ENCODE peak calls at places on chromosomes 3 and 15, in seven cellular contexts. Q is SJCRH30, P is H1, Z is astrocyte, F is GM12878, Y is tibial artery, V is pancreas. C is an unnamed sample. For H3K4me1, the result is how much of the 10 kb centered on the place peaks cover.

GRCh38 chr3:185935465-185936263 is 2.1 kb downstream of the TRA2B start:
- DNase-seq in P (no peak), F (no peak), V (no peak), Q (no peak), Z (peak), Y (no peak), C (no peak)

GRCh38 chr15:71784719-71785118 is 25.6 kb upstream of the NR2E3 start:
- DNase-seq in F (no peak), Z (no peak), V (no peak), Y (peak), P (no peak), Q (no peak), C (no peak)

GRCh38 chr3:172365028-172365567 is 83.2 kb downstream of the GHSR start:
- DNase-seq in P (no peak), V (no peak), Y (no peak), F (no peak), Z (no peak), Q (no peak), C (no peak)

GRCh38 chr15:33311312-33311971 is 675 bp downstream of the RYR3 start:
- DNase-seq in F (no peak), Y (no peak), Z (no peak), P (no peak), Q (peak), V (peak), C (no peak)

GRCh38 chr15:29924750-29925149 is 102.5 kb upstream of the TJP1 start:
- DNase-seq in Z (peak), V (no peak), F (no peak), Y (peak), P (peak), Q (peak), C (no peak)

GRCh38 chr3:106336619-106337018 is 467.8 kb upstream of the CBLB start:
- DNase-seq in F (no peak), Z (no peak), P (no peak), V (no peak), Q (no peak), Y (no peak), C (no peak)

GRCh38 chr3:32733631-32734229 is 48.7 kb downstream of the CNOT10 start:
- DNase-seq in V (no peak), F (peak), Z (peak), Q (no peak), Y (no peak), P (no peak), C (no peak)

GRCh38 chr3:141128126-141128777 is 77.1 kb downstream of the SPSB4 start:
- DNase-seq in Z (no peak), Q (peak), Y (peak), V (no peak), F (no peak), P (no peak), C (no peak)

GRCh38 chr15:49530106-49530505 is 90.5 kb downstream of the FAM227B start:
- DNase-seq in Y (no peak), Z (no peak), Q (no peak), F (no peak), V (no peak), P (no peak), C (no peak)

GRCh38 chr3:123027292-123028232 is at the start of gene SEMA5B:
- DNase-seq in F (no peak), Z (no peak), V (peak), Q (no peak), P (no peak), Y (peak), C (peak)

GRCh38 chr3:143653493-143653892 is 194.8 kb downstream of the SLC9A9 start:
- DNase-seq in Q (no peak), V (no peak), F (no peak), Z (no peak), P (no peak), Y (no peak), C (no peak)

GRCh38 chr15:28923726-28924280 is 38.0 kb downstream of the APBA2 start:
- DNase-seq in Z (no peak), Y (peak), P (no peak), Q (no peak), V (no peak), F (no peak), C (no peak)

GRCh38 chr3:1294566-1294965 is 201.7 kb downstream of the CNTN6 start:
- DNase-seq in V (no peak), Z (peak), Q (no peak), Y (no peak), F (no peak), P (no peak), C (no peak)

GRCh38 chr15:80536231-80536630 is 132.0 kb downstream of the ARNT2 start:
- DNase-seq in Y (no peak), Q (no peak), P (no peak), V (no peak), Z (no peak), F (no peak), C (no peak)

GRCh38 chr3:131033480-131034080 is 6.9 kb downstream of the NEK11 start:
- DNase-seq in P (no peak), F (no peak), V (no peak), Q (peak), Z (no peak), Y (no peak), C (no peak)

GRCh38 chr3:119356646-119357045 is 62.5 kb downstream of the ARHGAP31 start:
- DNase-seq in Y (no peak), F (no peak), P (no peak), Q (no peak), Z (peak), V (no peak), C (no peak)

GRCh38 chr3:15438988-15439387 is 11.6 kb downstream of the EAF1 start:
- DNase-seq in Z (no peak), V (no peak), F (no peak), P (no peak), Q (no peak), Y (no peak), C (no peak)

GRCh38 chr3:142723665-142723967 is 218 bp upstream of the TRPC1 start:
- DNase-seq in Q (no peak), P (no peak), V (no peak), Y (no peak), F (peak), Z (no peak), C (no peak)

GRCh38 chr15:34810455-34811146 is 15.3 kb upstream of the ACTC1 start:
- DNase-seq in Q (no peak), P (no peak), Z (peak), F (no peak), V (no peak), Y (peak), C (no peak)
- H3K27ac ChIP-seq in Q (peak), P (no peak), Z (peak), F (no peak), V (no peak), Y (peak), C (no peak)

DNA sequence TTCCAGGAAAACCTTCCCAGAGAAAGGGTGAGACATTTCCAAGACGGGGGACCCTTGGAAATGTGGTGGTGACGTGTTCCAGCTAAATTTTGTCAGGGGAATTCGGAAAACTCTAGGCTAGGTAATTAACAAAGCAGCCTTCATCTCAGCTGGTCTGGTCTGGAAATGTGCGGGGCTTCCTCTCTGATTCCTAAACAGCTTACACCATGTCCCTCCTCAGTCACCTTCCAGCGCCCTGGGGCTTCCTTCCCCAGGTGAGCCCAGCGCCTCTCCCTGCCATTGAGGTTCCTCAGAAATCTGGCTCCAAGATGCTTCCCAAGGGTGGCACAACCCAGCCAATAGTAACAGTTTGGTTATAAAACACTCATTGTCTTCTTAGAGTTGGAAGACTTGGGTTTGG is 571 bp downstream of the ACAD9 start:
- DNase-seq in Q (no peak), V (no peak), F (no peak), P (no peak), Y (no peak), Z (no peak), C (no peak)
- H3K4me1 ChIP-seq in Q (under half), V (under half), F (under half), P (under half), Y (under half), Z (under half), C (half or more)

GRCh38 chr3:72997421-72997961 is 880 bp downstream of the PPP4R2 start:
- DNase-seq in Q (peak), Z (peak), V (no peak), F (no peak), P (no peak), Y (no peak), C (no peak)
- H3K27ac ChIP-seq in Q (peak), Z (peak), V (peak), F (peak), P (peak), Y (peak), C (peak)

DNA sequence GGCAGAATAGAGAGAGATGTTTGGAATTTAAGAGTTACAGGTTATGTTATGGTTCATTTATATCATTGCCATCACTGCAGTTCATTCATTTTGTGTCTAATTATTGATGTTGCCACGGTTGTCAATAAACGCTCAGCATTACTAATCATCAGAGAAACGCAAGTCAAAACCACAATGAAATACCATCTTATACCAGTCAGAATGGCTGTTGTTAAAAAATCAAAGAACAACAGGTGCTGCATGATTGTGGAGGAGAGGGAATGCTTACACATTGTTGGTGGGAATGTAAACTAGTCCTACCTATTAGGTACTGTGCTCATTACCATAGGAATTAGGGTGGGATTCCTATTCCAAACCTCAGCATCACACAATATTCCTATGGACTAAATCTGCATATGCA is 350.5 kb downstream of the TIGIT start:
- DNase-seq in F (no peak), Q (peak), Y (no peak), P (no peak), Z (no peak), V (no peak), C (no peak)
- H3K4me1 ChIP-seq in F (under half), Q (under half), Y (under half), P (under half), Z (under half), V (under half), C (under half)

GRCh38 chr15:75779504-75779903 is 63.7 kb upstream of the UBE2Q2 start:
- DNase-seq in Q (no peak), Y (no peak), Z (no peak), V (no peak), F (no peak), P (no peak), C (no peak)

GRCh38 chr15:75775296-75776074 is 62.8 kb upstream of the CSPG4 start:
- DNase-seq in F (no peak), V (no peak), Q (no peak), Z (no peak), P (no peak), Y (peak), C (no peak)

GRCh38 chr15:75776075-75776443 is 63.4 kb upstream of the CSPG4 start:
- DNase-seq in P (no peak), F (no peak), Y (no peak), Q (peak), V (no peak), Z (peak), C (no peak)
- H3K27ac ChIP-seq in P (no peak), F (no peak), Y (no peak), Q (no peak), V (no peak), Z (peak), C (no peak)

GRCh38 chr3:150296123-150296750 is 111.9 kb upstream of the TSC22D2 start:
- DNase-seq in V (no peak), F (no peak), Q (no peak), Y (no peak), Z (no peak), P (no peak), C (no peak)
- H3K4me1 ChIP-seq in V (under half), F (under half), Q (under half), Y (under half), Z (under half), P (under half), C (under half)

GRCh38 chr3:134326760-134327593 is 47.3 kb downstream of the AMOTL2 start:
- DNase-seq in Z (peak), P (no peak), F (no peak), V (no peak), Y (peak), Q (peak), C (peak)

GRCh38 chr3:134326126-134326525 is 48.1 kb downstream of the AMOTL2 start:
- DNase-seq in Q (no peak), V (no peak), Z (no peak), Y (no peak), P (no peak), F (no peak), C (no peak)

GRCh38 chr3:134323966-134324962 is 50.0 kb downstream of the AMOTL2 start:
- DNase-seq in V (no peak), F (no peak), Q (no peak), Z (no peak), Y (no peak), P (no peak), C (no peak)

GRCh38 chr3:134325722-134326121 is 48.5 kb downstream of the AMOTL2 start:
- DNase-seq in Y (no peak), F (no peak), P (no peak), V (no peak), Z (no peak), Q (no peak), C (peak)

GRCh38 chr3:134325106-134325705 is 49.0 kb downstream of the AMOTL2 start:
- DNase-seq in Y (no peak), Q (no peak), F (no peak), Z (peak), V (no peak), P (no peak), C (no peak)
- H3K27ac ChIP-seq in Y (peak), Q (no peak), F (no peak), Z (peak), V (no peak), P (no peak), C (no peak)

GRCh38 chr3:49636883-49637609 is 37.1 kb upstream of the APEH start:
- DNase-seq in Z (no peak), P (no peak), V (no peak), Y (no peak), F (no peak), Q (no peak), C (no peak)
- H3K4me1 ChIP-seq in Z (under half), P (under half), V (under half), Y (under half), F (under half), Q (under half), C (under half)

GRCh38 chr3:101939391-101939790 is 90.1 kb downstream of the NFKBIZ start:
- DNase-seq in P (no peak), Y (no peak), Q (no peak), V (no peak), F (no peak), Z (peak), C (no peak)
- H3K27ac ChIP-seq in P (no peak), Y (no peak), Q (peak), V (no peak), F (no peak), Z (peak), C (peak)

C was measured in left lung.